ENCODE peak calls at places on chromosomes 6 and 20, in eight cellular contexts. One of them, this sample, is unnamed.

GRCh38 chr6:72739368-72739779 is 117.5 kb downstream of the KCNQ5 start:
- ATAC-seq in HepG2: no peak
- ATAC-seq in heart right ventricle: no peak
- ATAC-seq in upper lobe of right lung: no peak
- ATAC-seq in naive thymus-derived CD8-positive, alpha-beta T cell: no peak
- ATAC-seq in omental fat pad: no peak
- ATAC-seq in left lung: no peak
- ATAC-seq in GM12878: peak
- ATAC-seq in this sample: no peak

GRCh38 chr6:168542301-168542700 is 101.3 kb downstream of the SMOC2 start:
- ATAC-seq in GM12878: no peak
- ATAC-seq in heart right ventricle: peak
- ATAC-seq in omental fat pad: no peak
- ATAC-seq in left lung: no peak
- ATAC-seq in upper lobe of right lung: no peak
- ATAC-seq in HepG2: no peak
- ATAC-seq in naive thymus-derived CD8-positive, alpha-beta T cell: no peak
- ATAC-seq in this sample: peak

GRCh38 chr20:35617397-35618031 is 1.9 kb downstream of the SPAG4 start:
- ATAC-seq in upper lobe of right lung: peak
- ATAC-seq in HepG2: peak
- ATAC-seq in heart right ventricle: peak
- ATAC-seq in omental fat pad: peak
- ATAC-seq in left lung: peak
- ATAC-seq in GM12878: peak
- ATAC-seq in naive thymus-derived CD8-positive, alpha-beta T cell: no peak
- ATAC-seq in this sample: no peak

GRCh38 chr6:169838291-169839028 is 87.0 kb downstream of the ERMARD start:
- ATAC-seq in left lung: no peak
- ATAC-seq in omental fat pad: no peak
- ATAC-seq in heart right ventricle: peak
- ATAC-seq in naive thymus-derived CD8-positive, alpha-beta T cell: no peak
- ATAC-seq in GM12878: no peak
- ATAC-seq in upper lobe of right lung: no peak
- ATAC-seq in HepG2: peak
- ATAC-seq in this sample: no peak

GRCh38 chr6:41538556-41539182 is 7.5 kb upstream of the FOXP4 start:
- ATAC-seq in upper lobe of right lung: peak
- ATAC-seq in HepG2: peak
- ATAC-seq in GM12878: peak
- ATAC-seq in left lung: peak
- ATAC-seq in naive thymus-derived CD8-positive, alpha-beta T cell: no peak
- ATAC-seq in heart right ventricle: no peak
- ATAC-seq in omental fat pad: peak
- ATAC-seq in this sample: peak

GRCh38 chr20:46400828-46401477 is 5.5 kb downstream of the ELMO2 start:
- ATAC-seq in upper lobe of right lung: peak
- ATAC-seq in heart right ventricle: no peak
- ATAC-seq in naive thymus-derived CD8-positive, alpha-beta T cell: peak
- ATAC-seq in left lung: peak
- ATAC-seq in HepG2: no peak
- ATAC-seq in GM12878: peak
- ATAC-seq in omental fat pad: peak
- ATAC-seq in this sample: no peak

GRCh38 chr20:44422083-44422482 is 53.6 kb upstream of the TTPAL start:
- ATAC-seq in upper lobe of right lung: peak
- ATAC-seq in HepG2: no peak
- ATAC-seq in left lung: no peak
- ATAC-seq in GM12878: no peak
- ATAC-seq in heart right ventricle: no peak
- ATAC-seq in naive thymus-derived CD8-positive, alpha-beta T cell: no peak
- ATAC-seq in omental fat pad: no peak
- ATAC-seq in this sample: no peak

GRCh38 chr6:32327103-32327502 is 44.6 kb downstream of the TSBP1 start:
- ATAC-seq in omental fat pad: no peak
- ATAC-seq in naive thymus-derived CD8-positive, alpha-beta T cell: no peak
- ATAC-seq in GM12878: peak
- ATAC-seq in upper lobe of right lung: peak
- ATAC-seq in heart right ventricle: no peak
- ATAC-seq in HepG2: no peak
- ATAC-seq in left lung: no peak
- ATAC-seq in this sample: no peak

GRCh38 chr6:5333653-5334052 is 72.3 kb downstream of the FARS2 start:
- ATAC-seq in upper lobe of right lung: no peak
- ATAC-seq in omental fat pad: no peak
- ATAC-seq in left lung: no peak
- ATAC-seq in GM12878: no peak
- ATAC-seq in HepG2: peak
- ATAC-seq in naive thymus-derived CD8-positive, alpha-beta T cell: no peak
- ATAC-seq in heart right ventricle: peak
- ATAC-seq in this sample: peak

GRCh38 chr6:47854996-47855395 is 73.2 kb downstream of the OPN5 start:
- ATAC-seq in left lung: no peak
- ATAC-seq in upper lobe of right lung: no peak
- ATAC-seq in naive thymus-derived CD8-positive, alpha-beta T cell: no peak
- ATAC-seq in omental fat pad: no peak
- ATAC-seq in heart right ventricle: no peak
- ATAC-seq in GM12878: no peak
- ATAC-seq in HepG2: no peak
- ATAC-seq in this sample: no peak

GRCh38 chr20:47544240-47544639 is 42.6 kb downstream of the NCOA3 start:
- ATAC-seq in omental fat pad: no peak
- ATAC-seq in naive thymus-derived CD8-positive, alpha-beta T cell: no peak
- ATAC-seq in HepG2: no peak
- ATAC-seq in heart right ventricle: no peak
- ATAC-seq in upper lobe of right lung: no peak
- ATAC-seq in left lung: no peak
- ATAC-seq in GM12878: peak
- ATAC-seq in this sample: no peak

GRCh38 chr6:33730611-33731010 is 16.1 kb downstream of the IP6K3 start:
- ATAC-seq in upper lobe of right lung: no peak
- ATAC-seq in GM12878: no peak
- ATAC-seq in omental fat pad: no peak
- ATAC-seq in HepG2: no peak
- ATAC-seq in naive thymus-derived CD8-positive, alpha-beta T cell: no peak
- ATAC-seq in heart right ventricle: no peak
- ATAC-seq in left lung: no peak
- ATAC-seq in this sample: no peak

GRCh38 chr6:137019476-137020272 is 25.1 kb downstream of the IL20RA start:
- ATAC-seq in left lung: no peak
- ATAC-seq in naive thymus-derived CD8-positive, alpha-beta T cell: no peak
- ATAC-seq in upper lobe of right lung: no peak
- ATAC-seq in omental fat pad: no peak
- ATAC-seq in GM12878: no peak
- ATAC-seq in heart right ventricle: no peak
- ATAC-seq in HepG2: no peak
- ATAC-seq in this sample: no peak

GRCh38 chr6:38284772-38285406 is 354.8 kb downstream of the BTBD9 start:
- ATAC-seq in naive thymus-derived CD8-positive, alpha-beta T cell: no peak
- ATAC-seq in omental fat pad: no peak
- ATAC-seq in upper lobe of right lung: peak
- ATAC-seq in heart right ventricle: no peak
- ATAC-seq in GM12878: no peak
- ATAC-seq in HepG2: no peak
- ATAC-seq in left lung: no peak
- ATAC-seq in this sample: no peak